ENCODE peak calls at places on chromosomes 2 and 18, in nine cellular contexts. Y is CD8-positive, alpha-beta memory T cell; P is CD4-positive, alpha-beta T cell; D is upper lobe of right lung; S is DMS 273 treated with DMSO at 0.1 percent for 48 hours; J is AG04449; Z is activated CD4-positive, alpha-beta T cell treated with anti-CD3 and anti-CD28 coated beads, Interleukin-2, amount 10 ng/mL, durations not matched to agents 7 days and 5 days; M is activated naive CD4-positive, alpha-beta T cell treated with Interleukin-2 at 50 U/mL for 16 hours; T is ELR. O is an unnamed sample.

GRCh38 chr2:222319576-222320440 is 21.0 kb upstream of the PAX3 start:
- DNase-seq in Y (no peak), P (no peak), D (peak), S (peak), J (no peak), Z (no peak), M (no peak), T (peak), O (no peak)

GRCh38 chr2:226030369-226031077 is 631.0 kb downstream of the NYAP2 start:
- DNase-seq in Y (no peak), P (no peak), D (no peak), S (no peak), J (no peak), Z (no peak), M (no peak), T (peak), O (no peak)

GRCh38 chr18:67417864-67418523 is 98.5 kb downstream of the DSEL start:
- DNase-seq in Y (no peak), P (no peak), D (no peak), S (no peak), J (no peak), Z (peak), M (peak), T (peak), O (no peak)

GRCh38 chr2:111661286-111661940 is 222.6 kb downstream of the ANAPC1 start:
- DNase-seq in Y (no peak), P (no peak), D (no peak), S (no peak), J (no peak), Z (no peak), M (no peak), T (no peak), O (no peak)

GRCh38 chr2:118202707-118203303 is 114.5 kb downstream of the INSIG2 start:
- DNase-seq in Y (peak), P (peak), D (peak), S (peak), J (no peak), Z (peak), M (peak), T (peak), O (peak)

GRCh38 chr2:46460241-46460921 is 19.0 kb upstream of the TMEM247 start:
- DNase-seq in Y (no peak), P (no peak), D (peak), S (no peak), J (no peak), Z (no peak), M (no peak), T (no peak), O (no peak)

GRCh38 chr2:85783796-85784195 is 30.0 kb downstream of the ATOH8 start:
- DNase-seq in Y (no peak), P (no peak), D (peak), S (no peak), J (no peak), Z (no peak), M (no peak), T (no peak), O (no peak)

GRCh38 chr2:27307545-27308358 is 493 bp downstream of the UCN start:
- DNase-seq in Y (no peak), P (no peak), D (no peak), S (no peak), J (no peak), Z (no peak), M (no peak), T (no peak), O (no peak)

GRCh38 chr2:45256173-45256866 is 247.1 kb upstream of the SIX2 start:
- DNase-seq in Y (no peak), P (no peak), D (no peak), S (no peak), J (no peak), Z (no peak), M (no peak), T (no peak), O (no peak)

GRCh38 chr18:23824235-23824634 is 135.0 kb downstream of the LAMA3 start:
- DNase-seq in Y (no peak), P (no peak), D (no peak), S (no peak), J (no peak), Z (no peak), M (no peak), T (peak), O (no peak)

GRCh38 chr2:72145658-72146329 is 1.9 kb downstream of the CYP26B1 start:
- DNase-seq in Y (no peak), P (no peak), D (peak), S (no peak), J (no peak), Z (no peak), M (no peak), T (no peak), O (no peak)

GRCh38 chr2:154846842-154847241 is 148.3 kb downstream of the KCNJ3 start:
- DNase-seq in Y (no peak), P (no peak), D (no peak), S (no peak), J (no peak), Z (no peak), M (no peak), T (no peak), O (no peak)

GRCh38 chr18:61612517-61612916 is 279.3 kb downstream of the CDH20 start:
- DNase-seq in Y (no peak), P (no peak), D (no peak), S (no peak), J (no peak), Z (no peak), M (no peak), T (peak), O (no peak)

GRCh38 chr2:20483496-20483895 is 36.6 kb downstream of the RHOB start:
- DNase-seq in Y (no peak), P (no peak), D (no peak), S (no peak), J (no peak), Z (no peak), M (no peak), T (no peak), O (no peak)

GRCh38 chr2:217797170-217797569 is 205.6 kb downstream of the TNS1 start:
- DNase-seq in Y (no peak), P (no peak), D (no peak), S (no peak), J (no peak), Z (no peak), M (no peak), T (no peak), O (no peak)